ENCODE peak calls at places on chromosomes 16 and 17, in ten cellular contexts. Q, F, D, K, W, J, E, R, B and A are unnamed samples.

GRCh38 chr16:17225551-17225950 is 245.2 kb downstream of the XYLT1 start:
- DNase-seq in Q (no peak), F (no peak), D (no peak), K (peak; percentile 53), W (no peak), J (no peak), E (no peak), R (no peak), B (no peak), A (no peak)

GRCh38 chr17:35793257-35793656 is 2.2 kb downstream of the MMP28 start:
- DNase-seq in Q (no peak), F (no peak), D (no peak), K (no peak), W (no peak), J (no peak), E (peak; percentile 29), R (no peak), B (no peak), A (peak; percentile 36)

GRCh38 chr17:18043491-18043890 is 4.3 kb downstream of the GID4 start:
- DNase-seq in Q (no peak), F (no peak), D (no peak), K (peak; percentile 43), W (no peak), J (no peak), E (no peak), R (no peak), B (no peak), A (no peak)

GRCh38 chr16:56332464-56333079 is 92.8 kb downstream of the AMFR start:
- DNase-seq in Q (peak; percentile 71), F (no peak), D (no peak), K (peak; percentile 72), W (no peak), J (peak; percentile 74), E (peak; percentile 69), R (no peak), B (no peak), A (peak; percentile 54)

GRCh38 chr16:27217256-27217655 is 13.9 kb downstream of the KDM8 start:
- DNase-seq in Q (peak; percentile 87), F (no peak), D (no peak), K (peak; percentile 81), W (peak; percentile 68), J (peak; percentile 4), E (peak; percentile 19), R (no peak), B (no peak), A (no peak)

GRCh38 chr17:15972497-15972951 is 27.0 kb downstream of the ZSWIM7 start:
- DNase-seq in Q (no peak), F (no peak), D (no peak), K (no peak), W (no peak), J (no peak), E (no peak), R (no peak), B (no peak), A (no peak)

GRCh38 chr17:4476017-4476416 is 22.7 kb upstream of the SPNS2 start:
- DNase-seq in Q (no peak), F (no peak), D (no peak), K (no peak), W (no peak), J (no peak), E (no peak), R (no peak), B (no peak), A (no peak)

GRCh38 chr17:16888413-16889087 is 83.4 kb downstream of the TNFRSF13B start:
- DNase-seq in Q (no peak), F (no peak), D (no peak), K (peak; percentile 33), W (no peak), J (no peak), E (no peak), R (no peak), B (no peak), A (no peak)

GRCh38 chr17:55705847-55706246 is 16.8 kb downstream of the TMEM100 start:
- DNase-seq in Q (no peak), F (no peak), D (no peak), K (no peak), W (no peak), J (no peak), E (no peak), R (no peak), B (no peak), A (peak; percentile 46)